ENCODE peak calls at places on chromosome 10, in six cellular contexts. O, P, C, S, W and G are unnamed samples.
A peak's percentile ranks its signal among the peaks of the same experiment; 100 is the strongest.

GRCh38 chr10:78905940-78906308 is 162.8 kb upstream of the ZMIZ1 start:
- DNase-seq in O (no peak), P (no peak), C (no peak), S (no peak), W (no peak), G (no peak)

GRCh38 chr10:93027508-93027907 is 33.1 kb upstream of the CYP26C1 start:
- DNase-seq in O (no peak), P (no peak), C (no peak), S (no peak), W (no peak), G (no peak)

GRCh38 chr10:114304566-114305421 is 65.7 kb downstream of the VWA2 start:
- DNase-seq in O (peak; percentile 30), P (no peak), C (peak; percentile 63), S (peak; percentile 60), W (peak; percentile 50), G (peak; percentile 44)

GRCh38 chr10:43809211-43809930 is 160.7 kb upstream of the ZNF32 start:
- DNase-seq in O (no peak), P (peak; percentile 77), C (no peak), S (no peak), W (peak; percentile 91), G (no peak)

GRCh38 chr10:92290076-92290836 is 622 bp downstream of the CPEB3 start:
- DNase-seq in O (peak; percentile 70), P (peak; percentile 24), C (no peak), S (peak; percentile 29), W (peak; percentile 59), G (peak; percentile 27)

GRCh38 chr10:13526952-13527863 is 1.6 kb downstream of the BEND7 start:
- DNase-seq in O (no peak), P (peak; percentile 46), C (no peak), S (no peak), W (peak; percentile 86), G (no peak)

GRCh38 chr10:71138126-71138860 is 74.1 kb upstream of the UNC5B start:
- DNase-seq in O (no peak), P (no peak), C (no peak), S (no peak), W (no peak), G (no peak)

GRCh38 chr10:20195076-20195475 is 378.8 kb downstream of the PLXDC2 start:
- DNase-seq in O (no peak), P (no peak), C (no peak), S (no peak), W (no peak), G (no peak)